ENCODE peak calls at places on chromosomes 13 and 19, in four cellular contexts. One of them, this sample, is unnamed.

GRCh38 chr19:46603195-46603637 is 2.1 kb downstream of the CALM3 start:
- DNase-seq in GM12878: no peak
- DNase-seq in H1: no peak
- DNase-seq in HepG2: peak; percentile 85
- DNase-seq in this sample: no peak

GRCh38 chr13:76965759-76966421 is 17.6 kb downstream of the ACOD1 start:
- DNase-seq in GM12878: no peak
- DNase-seq in H1: no peak
- DNase-seq in HepG2: no peak
- DNase-seq in this sample: no peak

GRCh38 chr19:51503428-51503827 is 1.8 kb upstream of the SIGLEC12 start:
- DNase-seq in GM12878: no peak
- DNase-seq in H1: no peak
- DNase-seq in HepG2: no peak
- DNase-seq in this sample: no peak

GRCh38 chr13:105991622-105992254 is 543.7 kb downstream of the EFNB2 start:
- DNase-seq in GM12878: no peak
- DNase-seq in H1: no peak
- DNase-seq in HepG2: no peak
- DNase-seq in this sample: no peak

GRCh38 chr19:38401148-38401547 is 1.7 kb upstream of the FAM98C start:
- DNase-seq in GM12878: no peak
- DNase-seq in H1: no peak
- DNase-seq in HepG2: peak; percentile 12
- DNase-seq in this sample: no peak

GRCh38 chr13:77333521-77334083 is 6.7 kb upstream of the MYCBP2 start:
- DNase-seq in GM12878: no peak
- DNase-seq in H1: no peak
- DNase-seq in HepG2: no peak
- DNase-seq in this sample: no peak

GRCh38 chr13:30779608-30780007 is 44.3 kb downstream of the ALOX5AP start:
- DNase-seq in GM12878: no peak
- DNase-seq in H1: no peak
- DNase-seq in HepG2: no peak
- DNase-seq in this sample: no peak

GRCh38 chr13:60646600-60646999 is 249.6 kb downstream of the TDRD3 start:
- DNase-seq in GM12878: no peak
- DNase-seq in H1: no peak
- DNase-seq in HepG2: no peak
- DNase-seq in this sample: no peak

GRCh38 chr19:33055718-33056117 is 9.0 kb downstream of the RHPN2 start:
- DNase-seq in GM12878: no peak
- DNase-seq in H1: no peak
- DNase-seq in HepG2: no peak
- DNase-seq in this sample: no peak

GRCh38 chr13:99542788-99543406 is 41.6 kb downstream of the TM9SF2 start:
- DNase-seq in GM12878: peak; percentile 92
- DNase-seq in H1: no peak
- DNase-seq in HepG2: no peak
- DNase-seq in this sample: no peak

GRCh38 chr19:2602391-2603181 is 99.9 kb downstream of the GNG7 start:
- DNase-seq in GM12878: no peak
- DNase-seq in H1: peak; percentile 80
- DNase-seq in HepG2: no peak
- DNase-seq in this sample: peak; percentile 68

GRCh38 chr13:36778083-36778671 is 40.8 kb upstream of the RFXAP start:
- DNase-seq in GM12878: peak; percentile 20
- DNase-seq in H1: peak; percentile 65
- DNase-seq in HepG2: peak; percentile 21
- DNase-seq in this sample: no peak

GRCh38 chr19:12703056-12703455 is 6.6 kb upstream of the FBXW9 start:
- DNase-seq in GM12878: no peak
- DNase-seq in H1: peak; percentile 89
- DNase-seq in HepG2: peak; percentile 56
- DNase-seq in this sample: peak; percentile 87

GRCh38 chr13:90926459-90926858 is 421.0 kb upstream of the MIR17HG start:
- DNase-seq in GM12878: no peak
- DNase-seq in H1: no peak
- DNase-seq in HepG2: no peak
- DNase-seq in this sample: no peak

GRCh38 chr19:9936151-9937000 is at the start of gene OLFM2:
- DNase-seq in GM12878: no peak
- DNase-seq in H1: peak; percentile 84
- DNase-seq in HepG2: no peak
- DNase-seq in this sample: no peak

GRCh38 chr13:85497652-85498051 is 301.6 kb downstream of the SLITRK6 start:
- DNase-seq in GM12878: no peak
- DNase-seq in H1: no peak
- DNase-seq in HepG2: no peak
- DNase-seq in this sample: no peak

GRCh38 chr13:27534108-27534975 is 84.0 kb upstream of the MTIF3 start:
- DNase-seq in GM12878: no peak
- DNase-seq in H1: no peak
- DNase-seq in HepG2: no peak
- DNase-seq in this sample: no peak

GRCh38 chr19:10553943-10554381 is 10.3 kb downstream of the ATG4D start:
- DNase-seq in GM12878: peak; percentile 55
- DNase-seq in H1: no peak
- DNase-seq in HepG2: no peak
- DNase-seq in this sample: no peak

GRCh38 chr19:16920816-16921529 is 32.2 kb downstream of the F2RL3 start:
- DNase-seq in GM12878: no peak
- DNase-seq in H1: no peak
- DNase-seq in HepG2: no peak
- DNase-seq in this sample: no peak

GRCh38 chr13:72431981-72432617 is 295.3 kb downstream of the MZT1 start:
- DNase-seq in GM12878: no peak
- DNase-seq in H1: no peak
- DNase-seq in HepG2: no peak
- DNase-seq in this sample: peak; percentile 18

GRCh38 chr13:36919206-36919832 is 719 bp downstream of the SMAD9 start:
- DNase-seq in GM12878: no peak
- DNase-seq in H1: peak; percentile 67
- DNase-seq in HepG2: peak; percentile 83
- DNase-seq in this sample: peak; percentile 11

GRCh38 chr19:7830823-7831222 is 805 bp downstream of the EVI5L start:
- DNase-seq in GM12878: no peak
- DNase-seq in H1: no peak
- DNase-seq in HepG2: no peak
- DNase-seq in this sample: no peak

GRCh38 chr13:72542241-72542640 is 185.2 kb downstream of the MZT1 start:
- DNase-seq in GM12878: no peak
- DNase-seq in H1: no peak
- DNase-seq in HepG2: no peak
- DNase-seq in this sample: no peak

GRCh38 chr13:33034061-33034460 is 17.8 kb downstream of the KL start:
- DNase-seq in GM12878: no peak
- DNase-seq in H1: no peak
- DNase-seq in HepG2: no peak
- DNase-seq in this sample: no peak

GRCh38 chr13:77737583-77738200 is 40.2 kb downstream of the SLAIN1 start:
- DNase-seq in GM12878: no peak
- DNase-seq in H1: no peak
- DNase-seq in HepG2: no peak
- DNase-seq in this sample: no peak

GRCh38 chr13:96179309-96179708 is 89.4 kb downstream of the HS6ST3 start:
- DNase-seq in GM12878: no peak
- DNase-seq in H1: no peak
- DNase-seq in HepG2: no peak
- DNase-seq in this sample: no peak

GRCh38 chr19:1123381-1123780 is 19.6 kb downstream of the GPX4 start:
- DNase-seq in GM12878: no peak
- DNase-seq in H1: no peak
- DNase-seq in HepG2: no peak
- DNase-seq in this sample: no peak

DNA sequence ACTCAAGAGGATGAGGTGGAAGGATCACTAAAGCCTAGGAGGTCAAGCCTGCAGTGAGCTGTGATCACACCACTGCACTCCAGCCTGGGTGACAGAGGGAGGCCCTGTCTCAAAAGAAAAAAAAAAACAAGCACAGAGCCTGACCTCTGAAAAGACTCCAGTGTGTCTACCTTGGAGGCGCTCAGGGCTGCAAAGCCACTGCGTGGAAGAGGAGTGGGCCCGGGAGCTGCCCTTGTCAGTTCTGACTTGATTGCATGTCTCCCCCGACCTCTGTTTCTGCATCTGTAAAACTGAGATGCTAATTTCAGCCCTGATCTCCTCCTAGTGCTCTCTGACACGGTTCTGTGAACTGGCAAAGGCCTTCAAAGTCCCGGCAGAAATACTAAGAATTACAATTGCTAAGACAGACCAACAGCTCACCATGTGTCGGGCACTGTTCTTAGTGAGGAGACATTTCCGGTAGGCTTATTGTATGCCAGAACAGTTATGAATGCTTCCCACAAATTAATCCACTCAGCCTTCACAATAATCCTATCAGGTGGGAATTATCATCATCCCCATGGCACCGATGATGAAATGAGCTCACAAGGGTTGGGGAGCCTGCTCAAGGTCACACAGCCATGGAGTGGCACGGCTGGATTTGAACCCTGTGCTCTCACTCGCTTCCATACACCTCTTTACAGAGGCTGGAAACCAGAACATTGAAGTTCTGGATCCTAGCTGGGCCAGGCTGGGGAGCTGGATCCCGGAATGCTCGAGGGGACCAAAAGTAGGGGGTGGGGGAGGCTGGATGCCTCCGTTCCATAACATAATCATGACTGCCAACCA is 3.5 kb downstream of the AKT2 start:
- DNase-seq in GM12878: no peak
- DNase-seq in H1: no peak
- DNase-seq in HepG2: no peak
- DNase-seq in this sample: no peak
- H3K4me1 ChIP-seq in GM12878: peaks cover 22% of the 10 kb centered on the region
- H3K4me1 ChIP-seq in H1: no peaks in the 10 kb centered on the region
- H3K4me1 ChIP-seq in HepG2: peaks cover 71% of the 10 kb centered on the region
- H3K4me1 ChIP-seq in this sample: peaks cover 24% of the 10 kb centered on the region

GRCh38 chr13:45521292-45521691 is 56.6 kb downstream of the COG3 start:
- DNase-seq in GM12878: no peak
- DNase-seq in H1: no peak
- DNase-seq in HepG2: no peak
- DNase-seq in this sample: no peak
- TF ChIP-seq SUZ12 in GM12878: no peak
- TF ChIP-seq SUZ12 in H1: no peak
- TF ChIP-seq SUZ12 in HepG2: no peak
- TF ChIP-seq SUZ12 in this sample: no peak

DNA sequence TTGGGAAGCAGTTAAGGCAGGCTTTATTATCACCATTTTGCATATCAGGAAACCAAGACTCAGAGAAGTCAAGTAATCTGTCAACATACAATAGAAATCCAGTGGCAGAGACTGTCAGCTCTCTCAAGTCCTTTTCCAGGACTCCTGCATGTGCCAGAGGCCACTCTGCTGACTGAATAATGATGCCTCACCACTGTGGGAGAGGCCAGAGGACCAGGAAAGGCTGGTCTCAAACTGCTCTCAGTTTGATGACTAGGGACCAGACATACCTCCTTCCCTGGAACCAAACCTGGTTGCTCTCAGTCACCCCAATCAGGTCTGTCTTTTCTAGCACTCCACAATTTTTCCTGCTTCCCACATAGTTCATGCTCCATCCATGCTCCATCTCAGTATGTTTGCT is 8.0 kb downstream of the RNASEH2B start:
- DNase-seq in GM12878: no peak
- DNase-seq in H1: no peak
- DNase-seq in HepG2: no peak
- DNase-seq in this sample: no peak
- H3K4me1 ChIP-seq in GM12878: peaks cover 21% of the 10 kb centered on the region
- H3K4me1 ChIP-seq in H1: peaks cover 15% of the 10 kb centered on the region
- H3K4me1 ChIP-seq in HepG2: no peaks in the 10 kb centered on the region
- H3K4me1 ChIP-seq in this sample: no peaks in the 10 kb centered on the region

DNA sequence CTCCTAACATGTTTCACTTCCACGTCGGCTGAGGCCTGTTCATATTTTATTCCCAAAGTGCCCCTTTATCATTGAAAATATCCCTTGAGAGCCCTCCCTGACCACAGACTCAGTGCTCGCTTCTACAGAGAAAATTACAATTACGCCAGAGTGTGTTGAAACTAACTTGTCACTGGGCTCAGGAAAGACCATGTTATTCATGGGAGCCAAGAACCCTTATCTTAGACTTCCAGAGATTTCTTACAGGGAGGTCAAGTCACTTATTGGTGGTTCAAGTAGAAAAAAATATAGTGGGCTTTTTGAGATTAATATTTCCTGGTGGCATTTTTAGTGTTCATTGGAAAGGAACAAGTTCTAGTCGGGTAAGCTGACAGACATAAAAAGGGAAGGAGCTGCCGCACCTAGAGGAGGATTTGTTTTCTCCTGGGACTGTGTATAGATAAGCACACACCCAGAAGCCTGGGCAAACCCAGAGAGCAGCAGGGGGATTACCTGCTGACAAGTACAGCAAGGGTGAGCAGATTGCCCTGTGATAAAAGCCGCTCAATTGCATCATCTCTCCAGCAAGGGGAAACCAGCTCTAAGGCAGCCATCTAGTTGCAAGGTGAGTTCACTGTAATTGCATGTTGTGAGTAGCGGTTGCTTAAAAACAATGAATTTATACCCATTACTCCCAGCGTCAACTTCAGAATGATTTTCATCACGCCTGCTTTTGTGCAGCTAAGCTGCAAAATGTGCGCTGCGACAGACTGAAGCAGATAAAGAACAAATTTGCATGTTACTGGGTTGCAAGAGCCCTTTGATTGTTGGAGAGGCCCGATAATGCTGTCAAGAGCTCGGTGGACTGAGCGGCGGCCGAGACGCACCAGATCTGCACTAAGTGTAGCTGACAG is 46.2 kb downstream of the DCT start:
- DNase-seq in GM12878: no peak
- DNase-seq in H1: peak; percentile 46
- DNase-seq in HepG2: peak; percentile 45
- DNase-seq in this sample: peak; percentile 13
- TF ChIP-seq SUZ12 in GM12878: no peak
- TF ChIP-seq SUZ12 in H1: no peak
- TF ChIP-seq SUZ12 in HepG2: no peak
- TF ChIP-seq SUZ12 in this sample: no peak

This sample was measured in NT2/D1.